ENCODE peak calls at places on chromosomes 4 and X, in four cellular contexts. I, X, Z and V are unnamed samples.

GRCh38 chr4:14169460-14169859 is 541.9 kb upstream of the BOD1L1 start:
- DNase-seq in I (peak; percentile 32), X (no peak), Z (no peak), V (no peak)

GRCh38 chr4:113397114-113397701 is 347.8 kb downstream of the ANK2 start:
- DNase-seq in I (peak; percentile 94), X (no peak), Z (peak; percentile 31), V (no peak)

GRCh38 chrX:2664497-2664896 is 26.6 kb upstream of the CD99 start:
- DNase-seq in I (peak; percentile 86), X (peak; percentile 69), Z (peak; percentile 69), V (no peak)

GRCh38 chr4:114264877-114265291 is 285.4 kb upstream of the ARSJ start:
- DNase-seq in I (no peak), X (no peak), Z (no peak), V (no peak)

GRCh38 chrX:131764224-131764623 is 220.3 kb downstream of the OR13H1 start:
- DNase-seq in I (no peak), X (no peak), Z (no peak), V (no peak)

GRCh38 chr4:116323606-116324005 is 761.8 kb downstream of the TRAM1L1 start:
- DNase-seq in I (no peak), X (no peak), Z (no peak), V (no peak)

GRCh38 chrX:31179203-31179602 is 107.4 kb upstream of the FTHL17 start:
- DNase-seq in I (no peak), X (no peak), Z (no peak), V (no peak)

GRCh38 chrX:10011261-10011931 is 44.2 kb downstream of the CLDN34 start:
- DNase-seq in I (peak; percentile 84), X (no peak), Z (no peak), V (no peak)

GRCh38 chrX:103396660-103397059 is 20.3 kb downstream of the BEX3 start:
- DNase-seq in I (no peak), X (no peak), Z (no peak), V (no peak)

GRCh38 chr4:57044279-57044678 is 65.6 kb downstream of the POLR2B start:
- DNase-seq in I (no peak), X (no peak), Z (no peak), V (no peak)

GRCh38 chr4:94491322-94491721 is 39.6 kb downstream of the PDLIM5 start:
- DNase-seq in I (peak; percentile 38), X (no peak), Z (no peak), V (no peak)

GRCh38 chr4:56979674-56980073 is 978 bp downstream of the POLR2B start:
- DNase-seq in I (peak; percentile 46), X (no peak), Z (peak; percentile 30), V (peak; percentile 53)

GRCh38 chr4:123939621-123940020 is 543.0 kb downstream of the SPRY1 start:
- DNase-seq in I (peak; percentile 80), X (no peak), Z (no peak), V (no peak)

GRCh38 chr4:95660719-95661118 is 111.9 kb upstream of the UNC5C start:
- DNase-seq in I (no peak), X (no peak), Z (no peak), V (no peak)

GRCh38 chr4:139523076-139523475 is 32.9 kb downstream of the SETD7 start:
- DNase-seq in I (peak; percentile 29), X (no peak), Z (no peak), V (no peak)

GRCh38 chr4:101201421-101201820 is 145.9 kb downstream of the PPP3CA start:
- DNase-seq in I (no peak), X (no peak), Z (no peak), V (no peak)

GRCh38 chr4:36187723-36188333 is 56.5 kb downstream of the ARAP2 start:
- DNase-seq in I (peak; percentile 62), X (no peak), Z (no peak), V (no peak)

GRCh38 chr4:105060628-105061027 is 86.0 kb upstream of the TET2 start:
- DNase-seq in I (peak; percentile 20), X (no peak), Z (no peak), V (no peak)

GRCh38 chr4:143424276-143424675 is 87.6 kb downstream of the GAB1 start:
- DNase-seq in I (no peak), X (no peak), Z (no peak), V (no peak)

GRCh38 chr4:117793786-117794369 is 240.4 kb upstream of the NDST3 start:
- DNase-seq in I (no peak), X (no peak), Z (no peak), V (no peak)

GRCh38 chr4:14022428-14022827 is 394.9 kb upstream of the BOD1L1 start:
- DNase-seq in I (peak; percentile 40), X (no peak), Z (no peak), V (no peak)

GRCh38 chr4:157804986-157805385 is 367.8 kb downstream of the GASK1B start:
- DNase-seq in I (peak; percentile 19), X (no peak), Z (peak; percentile 15), V (no peak)

GRCh38 chr4:37890501-37891220 is at the start of gene TBC1D1:
- DNase-seq in I (no peak), X (peak; percentile 74), Z (peak; percentile 60), V (peak; percentile 76)

GRCh38 chr4:25767877-25768475 is 94.8 kb downstream of the SEL1L3 start:
- DNase-seq in I (peak; percentile 87), X (peak; percentile 73), Z (peak; percentile 82), V (no peak)

GRCh38 chr4:176150283-176150682 is 45.1 kb downstream of the SPATA4 start:
- DNase-seq in I (peak; percentile 51), X (no peak), Z (no peak), V (no peak)

GRCh38 chr4:129167640-129168260 is 71.8 kb downstream of the C4orf33 start:
- DNase-seq in I (no peak), X (no peak), Z (no peak), V (no peak)

GRCh38 chrX:17713288-17713687 is 24.0 kb upstream of the SCML1 start:
- DNase-seq in I (no peak), X (no peak), Z (no peak), V (no peak)

GRCh38 chr4:5460106-5460801 is 248.1 kb downstream of the EVC2 start:
- DNase-seq in I (peak; percentile 39), X (no peak), Z (no peak), V (no peak)

GRCh38 chrX:154396948-154397887 is 959 bp upstream of the RPL10 start:
- DNase-seq in I (peak; percentile 52), X (peak; percentile 72), Z (peak; percentile 55), V (peak; percentile 86)

GRCh38 chr4:124427095-124427767 is 285.3 kb downstream of the ANKRD50 start:
- DNase-seq in I (peak; percentile 63), X (peak; percentile 85), Z (no peak), V (no peak)

GRCh38 chr4:10048931-10049655 is 27.8 kb upstream of the SLC2A9 start:
- DNase-seq in I (no peak), X (no peak), Z (no peak), V (no peak)

GRCh38 chr4:3294401-3295241 is 1.8 kb downstream of the RGS12 start:
- DNase-seq in I (no peak), X (no peak), Z (no peak), V (no peak)

GRCh38 chr4:81052119-81053068 is 21.9 kb downstream of the BMP3 start:
- DNase-seq in I (peak; percentile 75), X (peak; percentile 28), Z (peak; percentile 75), V (peak; percentile 70)

GRCh38 chr4:6444587-6444986 is 27.8 kb downstream of the PPP2R2C start:
- DNase-seq in I (no peak), X (no peak), Z (no peak), V (no peak)

GRCh38 chr4:1237981-1238675 is 10.8 kb downstream of the CTBP1 start:
- DNase-seq in I (no peak), X (no peak), Z (no peak), V (peak; percentile 44)

GRCh38 chrX:154775611-154776349 is 13.1 kb downstream of the DKC1 start:
- DNase-seq in I (peak; percentile 29), X (peak; percentile 14), Z (peak; percentile 36), V (no peak)

GRCh38 chr4:151173751-151174325 is 74.4 kb downstream of the RPS3A start:
- DNase-seq in I (peak; percentile 81), X (peak; percentile 13), Z (peak; percentile 72), V (peak; percentile 51)

GRCh38 chr4:602559-602942 is 22.8 kb upstream of the PDE6B start:
- DNase-seq in I (peak; percentile 29), X (no peak), Z (peak; percentile 67), V (peak; percentile 85)

GRCh38 chrX:21698274-21698673 is 40.1 kb upstream of the KLHL34 start:
- DNase-seq in I (no peak), X (no peak), Z (no peak), V (no peak)

DNA sequence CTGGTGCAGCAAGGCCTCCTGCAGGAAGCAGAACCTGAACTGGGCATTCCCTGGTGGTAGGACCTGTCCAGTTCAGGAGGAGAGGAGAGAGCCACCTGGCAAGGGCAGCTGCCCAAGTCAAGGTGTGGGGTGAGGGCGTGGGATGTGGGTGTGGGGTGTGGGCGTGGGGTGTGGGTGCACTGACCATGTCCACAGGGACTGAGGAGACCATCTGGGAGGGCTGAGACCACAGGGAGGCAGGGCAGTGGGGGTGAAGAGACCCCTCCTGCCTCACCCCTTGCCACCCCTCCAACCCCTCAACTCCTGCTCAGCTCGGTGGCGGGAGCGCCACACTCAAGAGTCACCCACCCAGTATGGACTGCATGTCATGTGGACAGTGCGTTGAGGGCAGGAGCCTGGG is 117.9 kb downstream of the CPZ start:
- DNase-seq in I (no peak), X (no peak), Z (no peak), V (no peak)
- H3K4me3 ChIP-seq in I (no peak overlapping the region), X (no peak overlapping the region), Z (no peak overlapping the region), V (no peak overlapping the region)

GRCh38 chrX:136780738-136781137 is at the start of gene ARHGEF6:
- DNase-seq in I (no peak), X (peak; percentile 10), Z (peak; percentile 15), V (peak; percentile 81)
- H3K4me3 ChIP-seq in I (no peak within 1 kb of the TSS), X (peak within 1 kb of the TSS; percentile 53), Z (peak within 1 kb of the TSS; percentile 13), V (peak within 1 kb of the TSS; percentile 29)

GRCh38 chr4:184347251-184348239 is 126.8 kb downstream of the IRF2 start:
- DNase-seq in I (peak; percentile 52), X (peak; percentile 58), Z (peak; percentile 35), V (peak; percentile 58)
- H3K4me3 ChIP-seq in I (no peak overlapping the region), X (no peak overlapping the region), Z (no peak overlapping the region), V (no peak overlapping the region)

DNA sequence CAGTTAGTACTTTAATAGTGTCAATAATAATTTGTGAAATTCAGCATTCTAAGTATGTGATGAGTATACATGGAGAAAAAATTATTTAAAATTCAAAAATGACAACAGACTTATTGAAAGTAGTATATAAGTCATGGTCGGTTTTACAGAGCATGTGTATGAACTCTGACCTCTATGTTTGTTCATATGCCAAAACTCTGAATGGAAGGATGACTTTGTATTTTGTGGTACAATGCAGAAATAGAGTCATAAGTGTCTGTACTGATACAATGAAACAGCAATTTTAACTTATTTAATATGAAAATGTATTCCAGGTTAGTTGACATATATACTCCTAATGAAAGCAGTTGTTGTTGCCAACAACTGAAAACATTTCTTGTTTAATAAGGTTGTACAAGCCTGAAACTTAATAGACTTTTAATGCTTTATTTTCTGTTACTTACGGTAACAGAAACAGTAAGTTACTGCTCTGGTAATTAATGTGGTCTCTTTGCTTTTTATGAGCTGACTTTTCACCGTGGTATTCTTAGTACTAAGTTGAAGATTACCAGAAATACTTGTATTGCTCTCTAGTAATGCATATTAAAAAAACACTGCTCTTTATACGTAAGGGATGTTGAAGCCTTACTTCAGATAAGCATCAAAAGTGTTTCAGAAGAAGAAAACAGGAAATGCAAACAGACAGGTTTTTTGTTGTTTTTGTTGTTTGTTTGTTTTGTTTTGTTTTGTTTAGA is 1.9 kb downstream of the UBE2K start:
- DNase-seq in I (peak; percentile 36), X (no peak), Z (no peak), V (no peak)
- H3K4me3 ChIP-seq in I (peak overlapping the region; percentile 96), X (peak overlapping the region; percentile 85), Z (no peak overlapping the region), V (peak overlapping the region; percentile 98)

GRCh38 chr4:92529510-92529909 is 225.7 kb downstream of the GRID2 start:
- DNase-seq in I (no peak), X (no peak), Z (no peak), V (no peak)
- H3K4me3 ChIP-seq in I (no peak overlapping the region), X (no peak overlapping the region), Z (no peak overlapping the region), V (no peak overlapping the region)